ENCODE peak calls at places on chromosomes 12 and 14, in four cellular contexts. L, N, V and U are unnamed samples.

GRCh38 chr12:55044135-55044534 is 24.4 kb downstream of the NEUROD4 start:
- DNase-seq in L (no peak), N (no peak), V (no peak), U (no peak)

GRCh38 chr12:52975820-52976573 is 27.1 kb downstream of the KRT18 start:
- DNase-seq in L (no peak), N (no peak), V (no peak), U (no peak)

GRCh38 chr12:3252416-3252815 is 175.2 kb downstream of the TSPAN9 start:
- DNase-seq in L (no peak), N (no peak), V (no peak), U (no peak)

GRCh38 chr14:59582161-59582560 is 5.5 kb upstream of the CCDC175 start:
- DNase-seq in L (no peak), N (no peak), V (no peak), U (no peak)

GRCh38 chr12:24072302-24072701 is 122.8 kb upstream of the SOX5 start:
- DNase-seq in L (no peak), N (no peak), V (no peak), U (no peak)

GRCh38 chr12:124179936-124180605 is 114.8 kb upstream of the RFLNA start:
- DNase-seq in L (no peak), N (no peak), V (no peak), U (no peak)

GRCh38 chr12:49923878-49924610 is 20.3 kb upstream of the FAIM2 start:
- DNase-seq in L (no peak), N (no peak), V (no peak), U (no peak)

GRCh38 chr12:11576104-11576503 is 73.4 kb upstream of the ETV6 start:
- DNase-seq in L (no peak), N (no peak), V (no peak), U (no peak)

GRCh38 chr12:24615967-24616411 is 332.9 kb downstream of the BCAT1 start:
- DNase-seq in L (peak), N (no peak), V (no peak), U (no peak)